ENCODE peak calls at places on chromosomes 11 and 22, in four cellular contexts. Y is neural crest cell, I is HCT116, K is astrocyte of the spinal cord. H is an unnamed sample.
A peak's percentile ranks its signal among the peaks of the same experiment; 100 is the strongest.

GRCh38 chr11:85822814-85823213 is 11.9 kb upstream of the SYTL2 start:
- DNase-seq in Y (no peak), I (no peak), K (peak; percentile 70), H (no peak)

GRCh38 chr11:74311352-74311926 is at the start of gene P4HA3:
- DNase-seq in Y (peak; percentile 56), I (peak; percentile 18), K (peak; percentile 55), H (peak; percentile 67)

GRCh38 chr11:126155402-126156187 is 55.9 kb downstream of the RPUSD4 start:
- DNase-seq in Y (no peak), I (no peak), K (no peak), H (no peak)

GRCh38 chr11:134579709-134580634 is 167.9 kb upstream of the B3GAT1 start:
- DNase-seq in Y (no peak), I (no peak), K (no peak), H (no peak)

GRCh38 chr22:44920183-44920582 is 89.6 kb downstream of the PHF21B start:
- DNase-seq in Y (no peak), I (no peak), K (no peak), H (no peak)

GRCh38 chr11:69359735-69360470 is 65.9 kb downstream of the MYEOV start:
- DNase-seq in Y (no peak), I (no peak), K (no peak), H (peak; percentile 1)

GRCh38 chr11:9269492-9270030 is 4.4 kb upstream of the DENND5A start:
- DNase-seq in Y (no peak), I (no peak), K (no peak), H (no peak)

GRCh38 chr11:126823271-126823670 is 177.3 kb downstream of the KIRREL3 start:
- DNase-seq in Y (no peak), I (no peak), K (no peak), H (no peak)

GRCh38 chr11:120182357-120182756 is 28.5 kb upstream of the OAF start:
- DNase-seq in Y (no peak), I (no peak), K (no peak), H (no peak)

DNA sequence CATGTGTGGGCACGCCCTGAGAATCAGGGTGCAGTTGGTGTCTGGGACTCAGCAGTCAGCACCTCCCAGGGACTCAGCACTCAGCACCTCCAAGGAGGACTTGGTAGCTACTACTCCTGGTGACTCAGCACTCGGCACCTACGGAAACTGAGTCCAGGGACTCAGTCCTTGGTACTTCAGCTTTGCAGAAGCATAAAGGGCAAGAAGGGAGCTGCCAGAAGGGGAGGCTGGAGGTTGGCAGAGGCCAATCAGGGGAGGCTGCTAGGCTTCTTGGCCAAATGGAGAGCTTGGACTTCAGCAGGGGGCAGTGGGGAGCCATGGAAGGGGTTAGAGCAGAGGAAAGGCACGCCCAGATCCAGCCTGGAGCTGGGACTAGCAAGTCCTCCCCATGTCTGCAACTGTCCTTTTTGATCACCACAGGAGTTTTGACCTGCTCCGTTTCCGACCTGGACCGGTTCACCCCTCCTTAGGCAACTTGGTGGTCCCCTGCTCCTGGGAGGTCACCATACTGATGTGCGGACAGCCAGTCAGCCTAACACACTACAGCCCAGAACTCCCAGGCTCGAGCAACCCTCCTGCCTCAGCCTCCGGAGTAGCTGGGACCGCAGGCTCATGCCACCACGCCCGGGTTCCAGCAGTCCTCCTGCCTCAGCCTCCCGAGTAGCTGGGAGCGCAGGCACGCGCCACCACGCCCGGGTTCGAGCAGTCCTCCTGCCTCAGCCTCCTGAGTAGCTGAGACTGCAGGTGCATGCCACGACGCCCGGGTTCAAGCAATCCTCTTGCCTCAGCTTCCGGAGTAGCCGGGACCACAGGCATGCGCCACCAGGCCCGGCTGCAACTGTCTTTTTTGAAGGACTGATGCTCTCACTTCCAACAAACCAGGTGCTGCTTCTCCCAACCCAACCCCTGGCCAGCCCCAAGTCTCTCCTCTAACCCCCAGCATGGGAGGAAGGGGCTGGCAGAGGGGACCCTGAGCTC is 1.5 kb downstream of the ANO9 start:
- DNase-seq in Y (no peak), I (no peak), K (no peak), H (no peak)
- TF ChIP-seq CTCF in Y (no peak), I (no peak), K (no peak), H (no peak)

GRCh38 chr11:75425422-75425821 is 7.6 kb downstream of the KLHL35 start:
- DNase-seq in Y (no peak), I (no peak), K (no peak), H (peak; percentile 66)
- TF ChIP-seq CTCF in Y (peak; percentile 25), I (peak; percentile 61), K (peak; percentile 38), H (peak; percentile 18)

DNA sequence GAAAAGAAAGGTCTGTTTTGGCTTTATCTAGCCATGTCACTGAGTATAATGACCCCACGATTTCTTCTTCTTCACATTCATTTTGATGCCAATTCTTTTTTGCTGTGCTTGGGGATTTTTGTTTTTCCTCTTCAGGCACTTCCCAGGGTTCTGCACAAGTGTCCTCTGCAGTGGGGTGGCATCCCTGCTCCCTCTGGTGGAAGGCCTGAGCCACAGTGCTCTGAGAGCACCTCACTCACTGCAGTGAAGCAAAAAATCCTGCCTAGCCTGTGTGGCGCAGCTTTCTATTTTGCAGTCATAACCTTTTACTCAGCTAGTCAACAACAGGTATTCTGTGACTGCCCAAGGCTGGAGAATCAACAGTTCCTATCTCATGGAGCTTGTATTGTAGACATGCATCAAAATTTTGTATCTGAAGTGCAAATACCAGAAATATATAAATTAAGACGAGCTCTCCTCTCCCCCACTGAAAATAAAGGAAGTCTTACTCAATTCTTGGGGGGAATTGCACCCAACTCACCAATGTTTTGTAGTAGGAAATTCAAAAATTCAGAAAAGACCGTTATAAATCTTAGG is 153.3 kb downstream of the NCAM1 start:
- DNase-seq in Y (peak; percentile 28), I (no peak), K (peak; percentile 64), H (peak; percentile 61)
- TF ChIP-seq CTCF in Y (peak; percentile 78), I (peak; percentile 66), K (peak; percentile 88), H (peak; percentile 41)

DNA sequence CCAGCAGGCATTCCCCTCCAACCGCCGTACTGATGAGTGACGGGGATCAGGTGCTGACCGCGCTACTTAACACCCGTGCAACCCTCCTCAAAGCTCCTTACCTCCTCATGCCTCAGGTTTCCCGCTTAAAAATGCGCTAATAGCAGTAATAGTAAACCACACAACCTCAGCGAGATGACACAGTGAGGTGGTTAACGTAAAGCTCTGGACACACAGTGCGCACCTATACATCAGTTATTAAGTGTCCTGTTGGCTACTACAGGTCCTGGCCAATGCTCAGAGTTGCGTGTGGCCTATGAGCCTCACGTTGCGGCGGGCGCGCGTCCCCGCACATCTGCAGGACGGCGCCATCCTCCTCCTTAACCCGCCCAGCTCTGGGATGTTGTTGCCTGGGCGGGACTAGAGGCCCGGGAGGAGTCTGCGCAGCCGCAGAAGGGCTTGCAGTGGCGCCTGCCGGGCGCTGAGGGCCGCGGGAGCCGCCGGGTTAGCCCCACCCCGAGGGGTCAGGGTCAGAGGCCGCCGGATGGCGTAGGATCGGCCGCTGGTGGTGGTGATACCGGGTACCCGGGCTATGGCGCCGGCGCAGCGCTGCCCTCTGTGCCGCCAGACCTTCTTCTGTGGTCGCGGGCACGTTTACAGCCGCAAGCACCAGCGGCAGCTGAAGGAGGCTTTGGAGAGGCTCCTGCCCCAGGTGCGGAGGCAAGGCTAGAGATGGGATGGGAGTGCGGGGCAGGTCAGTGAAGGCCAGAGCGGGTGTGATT is at the start of gene CENATAC:
- DNase-seq in Y (peak; percentile 96), I (peak; percentile 74), K (peak; percentile 86), H (peak; percentile 91)
- TF ChIP-seq CTCF in Y (no peak), I (no peak), K (no peak), H (no peak)

GRCh38 chr11:65727865-65728264 is 7.3 kb upstream of the RNASEH2C start:
- DNase-seq in Y (no peak), I (no peak), K (no peak), H (no peak)

GRCh38 chr11:65722261-65722660 is 1.7 kb upstream of the RNASEH2C start:
- DNase-seq in Y (no peak), I (no peak), K (no peak), H (no peak)

GRCh38 chr11:65726660-65727059 is 6.1 kb upstream of the RNASEH2C start:
- DNase-seq in Y (no peak), I (no peak), K (no peak), H (no peak)
- TF ChIP-seq CTCF in Y (no peak), I (peak; percentile 22), K (no peak), H (no peak)

GRCh38 chr11:64333556-64333955 is 6.4 kb upstream of the CCDC88B start:
- DNase-seq in Y (no peak), I (no peak), K (no peak), H (no peak)
- TF ChIP-seq CTCF in Y (no peak), I (no peak), K (no peak), H (no peak)

DNA sequence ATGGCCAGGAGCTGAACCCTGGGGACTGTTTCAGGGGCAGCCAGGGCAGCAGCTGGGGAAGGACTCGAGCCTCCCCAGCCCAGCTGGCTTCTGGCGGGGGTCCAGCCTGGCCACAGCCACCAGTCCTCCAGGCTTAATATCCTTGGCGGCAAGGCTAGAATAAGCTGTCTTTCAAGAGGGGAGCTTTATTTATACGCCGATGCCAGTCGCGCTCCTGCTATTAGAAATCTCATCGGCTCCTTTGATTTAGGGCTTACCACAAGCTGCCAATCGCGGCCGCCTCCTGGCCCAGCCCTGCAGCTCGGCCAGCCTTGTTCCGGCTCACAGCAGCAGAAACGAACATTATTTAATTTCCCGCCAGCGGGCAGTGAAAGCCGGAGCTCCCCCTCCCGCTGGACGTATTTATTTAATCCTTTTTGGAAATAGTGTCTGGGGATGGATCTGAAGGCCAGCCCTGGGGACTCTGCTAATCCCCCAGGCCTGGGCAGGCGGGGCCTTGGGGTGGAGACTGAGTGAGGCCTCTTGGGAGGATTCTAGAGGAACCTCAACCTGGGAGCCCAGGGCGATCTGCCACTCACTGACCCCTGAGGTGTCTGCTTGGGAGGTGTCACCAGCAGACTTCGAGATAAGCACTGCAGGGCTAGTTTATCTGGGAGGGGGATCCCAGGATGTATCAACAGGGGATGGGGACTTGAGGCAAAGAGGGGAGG is 363.1 kb downstream of the MN1 start:
- DNase-seq in Y (no peak), I (no peak), K (peak; percentile 49), H (no peak)
- TF ChIP-seq CTCF in Y (no peak), I (no peak), K (no peak), H (no peak)

GRCh38 chr22:37696657-37697539 is at the start of gene TRIOBP:
- DNase-seq in Y (peak; percentile 95), I (peak; percentile 85), K (peak; percentile 95), H (peak; percentile 96)

GRCh38 chr22:37701121-37701786 is 4.4 kb downstream of the TRIOBP start:
- DNase-seq in Y (no peak), I (no peak), K (no peak), H (no peak)

GRCh38 chr22:37692627-37693285 is 4.1 kb upstream of the TRIOBP start:
- DNase-seq in Y (no peak), I (no peak), K (no peak), H (no peak)

GRCh38 chr22:37697540-37697835 is 640 bp downstream of the TRIOBP start:
- DNase-seq in Y (no peak), I (no peak), K (no peak), H (no peak)
- TF ChIP-seq CTCF in Y (peak; percentile 1), I (no peak), K (no peak), H (no peak)

DNA sequence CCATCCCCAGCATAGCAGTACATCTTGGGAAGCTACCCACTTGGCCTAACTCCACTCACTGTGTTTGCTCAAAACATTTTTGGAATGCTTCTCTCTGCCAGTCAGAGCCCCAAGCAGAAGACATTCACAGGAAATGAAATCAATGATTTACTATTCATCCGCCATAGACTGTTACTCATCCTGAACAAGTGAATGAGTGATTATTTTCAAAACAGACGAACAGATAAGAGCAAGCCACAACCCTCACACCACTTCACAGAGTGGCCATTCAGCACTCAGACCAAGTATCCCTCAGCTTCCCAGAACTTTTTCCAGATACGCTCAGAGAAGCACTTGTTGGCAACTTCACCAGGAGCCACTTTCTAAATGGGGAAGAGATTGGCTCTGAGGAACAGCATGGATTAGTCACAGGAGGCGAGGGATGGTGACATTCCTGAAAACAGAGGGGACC is 13.0 kb upstream of the UBASH3B start:
- DNase-seq in Y (no peak), I (peak; percentile 65), K (peak; percentile 84), H (no peak)
- TF ChIP-seq CTCF in Y (no peak), I (no peak), K (no peak), H (no peak)

H was measured in endothelial cell.